ENCODE peak calls at places on chromosomes 13 and 19, in seven cellular contexts. Z, D, U, G, W, I and T are unnamed samples.
A peak's percentile ranks its signal among the peaks of the same experiment; 100 is the strongest.

GRCh38 chr13:53545340-53545941 is 516.8 kb downstream of the OLFM4 start:
- DNase-seq in I (no peak), W (no peak), U (no peak), Z (no peak), D (no peak), G (no peak), T (peak; percentile 78)

GRCh38 chr13:40220299-40220935 is 446.0 kb downstream of the FOXO1 start:
- DNase-seq in G (no peak), W (no peak), D (no peak), I (no peak), Z (no peak), U (no peak), T (peak; percentile 20)

GRCh38 chr13:99982021-99982740 is 597 bp downstream of the ZIC2 start:
- DNase-seq in Z (no peak), I (peak; percentile 71), U (no peak), W (peak; percentile 68), G (no peak), D (no peak), T (no peak)

GRCh38 chr13:51826606-51827005 is 18.4 kb downstream of the TMEM272 start:
- DNase-seq in Z (peak; percentile 71), G (no peak), U (no peak), W (no peak), D (no peak), I (no peak), T (no peak)

GRCh38 chr19:18657590-18658365 is 20.9 kb downstream of the KLHL26 start:
- DNase-seq in Z (peak; percentile 75), D (peak; percentile 52), I (no peak), G (no peak), U (peak; percentile 91), W (peak; percentile 40), T (peak; percentile 74)

GRCh38 chr19:6232567-6232966 is 47.2 kb downstream of the MLLT1 start:
- DNase-seq in G (no peak), D (no peak), I (peak; percentile 19), W (no peak), Z (no peak), U (peak; percentile 88), T (no peak)

GRCh38 chr13:78784017-78784745 is 125.2 kb upstream of the OBI1 start:
- DNase-seq in I (no peak), G (no peak), D (no peak), Z (no peak), W (no peak), U (no peak), T (no peak)

GRCh38 chr13:48808689-48809088 is 155.0 kb downstream of the CYSLTR2 start:
- DNase-seq in U (peak; percentile 76), W (no peak), Z (no peak), I (no peak), D (no peak), G (no peak), T (no peak)

GRCh38 chr13:110055089-110055488 is 251.9 kb downstream of the COL4A1 start:
- DNase-seq in W (no peak), D (no peak), Z (no peak), G (no peak), U (peak; percentile 18), I (no peak), T (no peak)

GRCh38 chr13:59834801-59835200 is 328.9 kb downstream of the DIAPH3 start:
- DNase-seq in D (no peak), G (no peak), W (no peak), U (peak; percentile 49), Z (no peak), I (no peak), T (no peak)

GRCh38 chr19:56660381-56661105 is 11.0 kb downstream of the ZNF835 start:
- DNase-seq in Z (peak; percentile 27), G (no peak), D (no peak), U (no peak), I (no peak), W (peak; percentile 47), T (no peak)

GRCh38 chr13:46388846-46389245 is 1.8 kb upstream of the RUBCNL start:
- DNase-seq in D (no peak), Z (no peak), G (no peak), W (no peak), U (no peak), I (no peak), T (no peak)

GRCh38 chr19:6279931-6280591 is at the start of gene MLLT1:
- DNase-seq in G (peak; percentile 96), D (peak; percentile 93), W (peak; percentile 98), I (peak; percentile 99), Z (peak; percentile 98), U (peak; percentile 96), T (peak; percentile 99)

GRCh38 chr13:44576396-44577235 is 486 bp upstream of the TSC22D1 start:
- DNase-seq in Z (peak; percentile 25), G (peak; percentile 21), I (no peak), D (no peak), U (no peak), W (peak; percentile 25), T (peak; percentile 67)

GRCh38 chr19:858868-859843 is at the start of gene CFD:
- DNase-seq in I (no peak), D (peak; percentile 70), G (no peak), Z (peak; percentile 79), U (no peak), W (no peak), T (no peak)

GRCh38 chr19:21110183-21110582 is 28.2 kb downstream of the ZNF714 start:
- DNase-seq in Z (no peak), W (no peak), I (no peak), G (no peak), U (no peak), D (no peak), T (no peak)

GRCh38 chr19:4390862-4391693 is 9.3 kb downstream of the SH3GL1 start:
- DNase-seq in Z (no peak), D (no peak), U (no peak), I (no peak), G (no peak), W (no peak), T (no peak)

GRCh38 chr19:45809643-45810159 is 5.4 kb downstream of the RSPH6A start:
- DNase-seq in W (peak; percentile 61), Z (no peak), I (no peak), U (peak; percentile 83), D (no peak), G (no peak), T (peak; percentile 71)

GRCh38 chr13:87128006-87128405 is 543.2 kb upstream of the SLITRK5 start:
- DNase-seq in G (no peak), D (no peak), I (no peak), U (peak; percentile 24), Z (no peak), W (peak; percentile 22), T (peak; percentile 81)

GRCh38 chr13:106474906-106475305 is 60.6 kb downstream of the EFNB2 start:
- DNase-seq in U (no peak), W (no peak), D (no peak), G (no peak), I (no peak), Z (no peak), T (peak; percentile 67)

GRCh38 chr13:106475852-106476251 is 59.6 kb downstream of the EFNB2 start:
- DNase-seq in I (no peak), Z (no peak), D (no peak), G (no peak), U (no peak), W (no peak), T (no peak)

GRCh38 chr13:106471957-106472543 is 63.4 kb downstream of the EFNB2 start:
- DNase-seq in W (no peak), G (no peak), U (peak; percentile 91), Z (no peak), D (no peak), I (no peak), T (peak; percentile 92)

GRCh38 chr13:106473174-106473573 is 62.3 kb downstream of the EFNB2 start:
- DNase-seq in W (no peak), G (no peak), U (no peak), Z (peak; percentile 48), I (no peak), D (no peak), T (no peak)

DNA sequence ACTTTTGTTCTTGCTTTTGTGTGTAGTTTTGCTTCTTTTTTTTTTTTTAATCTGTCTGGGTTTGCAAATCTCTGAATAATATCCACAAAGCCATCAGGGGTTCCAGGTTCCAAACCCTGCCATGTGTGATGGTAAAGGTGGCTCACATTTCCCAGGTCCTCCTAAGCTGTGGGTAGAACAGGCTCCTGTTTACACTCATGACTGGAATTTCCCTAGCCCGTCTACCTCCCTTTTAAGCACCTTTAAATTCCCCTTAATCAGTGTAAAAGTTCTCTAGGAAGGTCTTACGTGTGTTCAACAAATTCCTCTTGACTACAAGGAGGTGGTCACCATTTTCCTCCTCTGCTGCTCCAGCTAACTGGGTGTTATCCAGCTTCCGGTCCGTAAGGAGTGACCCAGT is 62.8 kb downstream of the EFNB2 start:
- DNase-seq in U (no peak), I (no peak), D (no peak), W (no peak), G (no peak), Z (no peak), T (no peak)
- H3K27ac ChIP-seq in U (no peak overlapping the region), I (no peak overlapping the region), D (no peak overlapping the region), W (no peak overlapping the region), G (no peak overlapping the region), Z (peak overlapping the region; percentile 67), T (no peak overlapping the region)

GRCh38 chr19:50897612-50898011 is 13.6 kb downstream of the KLK4 start:
- DNase-seq in I (no peak), U (no peak), Z (no peak), G (no peak), D (no peak), W (no peak), T (no peak)
- TF ChIP-seq CTCF in I (no peak), U (no peak), Z (no peak), G (no peak), D (no peak), W (no peak), T (no peak)

DNA sequence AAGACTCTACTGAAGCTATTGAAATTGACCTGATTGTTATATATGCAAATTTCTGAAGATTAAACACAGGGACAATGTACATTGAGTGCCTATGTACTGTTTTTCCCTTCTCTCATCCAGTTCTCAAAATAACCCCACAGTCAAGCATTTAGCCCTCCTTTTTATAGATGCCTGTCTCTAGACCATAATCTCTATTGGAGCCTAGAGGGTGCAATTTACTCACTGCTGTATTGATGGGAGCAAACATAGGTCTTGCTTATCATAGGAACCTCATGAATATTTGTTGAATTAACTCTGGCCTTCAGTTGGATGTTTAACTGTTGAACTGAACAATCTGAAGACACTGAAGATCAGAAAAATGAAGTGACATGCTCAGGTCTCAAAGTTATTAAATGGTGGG is 183.0 kb downstream of the RFC3 start:
- DNase-seq in Z (no peak), I (no peak), G (no peak), U (no peak), D (no peak), W (no peak), T (no peak)
- H3K27ac ChIP-seq in Z (peak overlapping the region; percentile 47), I (no peak overlapping the region), G (no peak overlapping the region), U (no peak overlapping the region), D (no peak overlapping the region), W (no peak overlapping the region), T (no peak overlapping the region)

DNA sequence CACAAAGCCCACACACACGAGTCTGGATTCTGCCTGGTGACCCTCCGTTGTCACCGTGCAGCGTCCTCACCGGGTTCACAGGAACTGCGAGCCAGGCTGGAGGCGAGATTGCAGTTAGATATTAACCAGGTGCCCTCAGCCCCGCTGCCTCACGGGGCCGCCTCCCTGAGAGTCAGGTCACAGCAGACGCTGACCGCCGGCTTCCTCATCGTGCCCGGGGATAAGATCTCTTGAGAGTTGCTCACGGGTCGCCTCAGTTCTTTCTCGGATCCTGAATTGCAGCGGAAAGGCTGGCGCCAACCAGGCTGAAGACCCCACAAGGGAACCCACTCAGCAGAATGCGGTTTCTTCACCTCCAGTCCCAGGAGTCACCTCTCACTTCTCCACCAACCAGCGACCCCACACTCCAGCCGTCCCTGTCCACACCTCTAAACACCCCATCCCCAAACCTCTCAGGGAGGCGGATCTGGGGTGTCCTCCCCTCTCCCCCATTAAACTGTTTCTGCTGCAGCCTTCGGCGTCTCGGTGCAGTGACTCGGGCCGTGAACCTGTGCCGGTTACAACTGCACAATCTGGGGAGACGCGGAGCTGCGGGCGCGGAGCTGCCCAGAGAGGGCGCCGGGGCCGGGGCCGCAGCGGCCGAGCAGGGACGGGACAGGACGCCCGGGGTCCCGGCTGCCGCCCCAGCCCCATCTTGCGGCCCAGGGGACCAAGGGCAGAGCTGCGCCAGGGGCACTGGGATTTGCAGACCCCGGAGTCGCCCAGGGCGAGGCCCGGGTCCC is 591 bp downstream of the ZNF823 start:
- DNase-seq in U (peak; percentile 12), Z (peak; percentile 31), G (peak; percentile 2), D (peak; percentile 32), I (peak; percentile 88), W (peak; percentile 29), T (peak; percentile 82)
- TF ChIP-seq CTCF in U (peak; percentile 5), Z (peak; percentile 9), G (no peak), D (no peak), I (no peak), W (no peak), T (peak; percentile 39)